ENCODE peak calls at places on chromosomes 5 and 9, in six cellular contexts. One of them, this sample, is unnamed.

GRCh38 chr9:83622814-83623633 is at the start of gene IDNK:
- DNase-seq in cerebellum: peak
- DNase-seq in ELR: peak
- DNase-seq in NCI-H1092: peak
- DNase-seq in NAMALWA: peak
- DNase-seq in effector memory CD4-positive, alpha-beta T cell: peak
- DNase-seq in this sample: peak

GRCh38 chr9:131233556-131233955 is 42.8 kb downstream of the FAM78A start:
- DNase-seq in cerebellum: no peak
- DNase-seq in ELR: no peak
- DNase-seq in NCI-H1092: no peak
- DNase-seq in NAMALWA: no peak
- DNase-seq in effector memory CD4-positive, alpha-beta T cell: no peak
- DNase-seq in this sample: no peak

GRCh38 chr5:134139377-134139851 is 24.9 kb downstream of the TCF7 start:
- DNase-seq in cerebellum: no peak
- DNase-seq in ELR: no peak
- DNase-seq in NCI-H1092: no peak
- DNase-seq in NAMALWA: no peak
- DNase-seq in effector memory CD4-positive, alpha-beta T cell: no peak
- DNase-seq in this sample: peak

GRCh38 chr9:137506702-137507171 is 43.5 kb downstream of the PNPLA7 start:
- DNase-seq in cerebellum: no peak
- DNase-seq in ELR: peak
- DNase-seq in NCI-H1092: no peak
- DNase-seq in NAMALWA: no peak
- DNase-seq in effector memory CD4-positive, alpha-beta T cell: no peak
- DNase-seq in this sample: no peak

GRCh38 chr5:140823475-140823874 is 2.1 kb downstream of the PCDHA5 start:
- DNase-seq in cerebellum: no peak
- DNase-seq in ELR: no peak
- DNase-seq in NCI-H1092: no peak
- DNase-seq in NAMALWA: no peak
- DNase-seq in effector memory CD4-positive, alpha-beta T cell: no peak
- DNase-seq in this sample: no peak

GRCh38 chr9:1434082-1434481 is 383.9 kb downstream of the DMRT2 start:
- DNase-seq in cerebellum: no peak
- DNase-seq in ELR: peak
- DNase-seq in NCI-H1092: no peak
- DNase-seq in NAMALWA: no peak
- DNase-seq in effector memory CD4-positive, alpha-beta T cell: no peak
- DNase-seq in this sample: no peak

GRCh38 chr5:115895821-115896220 is 54.1 kb downstream of the AP3S1 start:
- DNase-seq in cerebellum: no peak
- DNase-seq in ELR: peak
- DNase-seq in NCI-H1092: no peak
- DNase-seq in NAMALWA: no peak
- DNase-seq in effector memory CD4-positive, alpha-beta T cell: no peak
- DNase-seq in this sample: no peak

GRCh38 chr5:116371935-116372334 is 202.7 kb downstream of the SEMA6A start:
- DNase-seq in cerebellum: no peak
- DNase-seq in ELR: no peak
- DNase-seq in NCI-H1092: no peak
- DNase-seq in NAMALWA: no peak
- DNase-seq in effector memory CD4-positive, alpha-beta T cell: no peak
- DNase-seq in this sample: no peak

GRCh38 chr5:109882546-109882945 is 192.8 kb downstream of the MAN2A1 start:
- DNase-seq in cerebellum: no peak
- DNase-seq in ELR: no peak
- DNase-seq in NCI-H1092: no peak
- DNase-seq in NAMALWA: no peak
- DNase-seq in effector memory CD4-positive, alpha-beta T cell: no peak
- DNase-seq in this sample: no peak

GRCh38 chr9:20557890-20558608 is 64.2 kb downstream of the MLLT3 start:
- DNase-seq in cerebellum: no peak
- DNase-seq in ELR: no peak
- DNase-seq in NCI-H1092: no peak
- DNase-seq in NAMALWA: no peak
- DNase-seq in effector memory CD4-positive, alpha-beta T cell: no peak
- DNase-seq in this sample: no peak

GRCh38 chr5:87246046-87246445 is 21.6 kb upstream of the RASA1 start:
- DNase-seq in cerebellum: peak
- DNase-seq in ELR: no peak
- DNase-seq in NCI-H1092: no peak
- DNase-seq in NAMALWA: no peak
- DNase-seq in effector memory CD4-positive, alpha-beta T cell: no peak
- DNase-seq in this sample: no peak

GRCh38 chr9:70112981-70113380 is 69.3 kb downstream of the MAMDC2 start:
- DNase-seq in cerebellum: no peak
- DNase-seq in ELR: peak
- DNase-seq in NCI-H1092: no peak
- DNase-seq in NAMALWA: no peak
- DNase-seq in effector memory CD4-positive, alpha-beta T cell: no peak
- DNase-seq in this sample: no peak

GRCh38 chr9:117116084-117116483 is 298.8 kb downstream of the ASTN2 start:
- DNase-seq in cerebellum: no peak
- DNase-seq in ELR: no peak
- DNase-seq in NCI-H1092: no peak
- DNase-seq in NAMALWA: no peak
- DNase-seq in effector memory CD4-positive, alpha-beta T cell: no peak
- DNase-seq in this sample: no peak

GRCh38 chr5:72160299-72160698 is 53.0 kb downstream of the MAP1B start:
- DNase-seq in cerebellum: no peak
- DNase-seq in ELR: peak
- DNase-seq in NCI-H1092: no peak
- DNase-seq in NAMALWA: no peak
- DNase-seq in effector memory CD4-positive, alpha-beta T cell: no peak
- DNase-seq in this sample: no peak

GRCh38 chr9:98506422-98507054 is 202.2 kb downstream of the GABBR2 start:
- DNase-seq in cerebellum: peak
- DNase-seq in ELR: no peak
- DNase-seq in NCI-H1092: no peak
- DNase-seq in NAMALWA: no peak
- DNase-seq in effector memory CD4-positive, alpha-beta T cell: no peak
- DNase-seq in this sample: no peak

GRCh38 chr9:37364751-37365360 is 57.6 kb upstream of the GRHPR start:
- DNase-seq in cerebellum: no peak
- DNase-seq in ELR: peak
- DNase-seq in NCI-H1092: no peak
- DNase-seq in NAMALWA: peak
- DNase-seq in effector memory CD4-positive, alpha-beta T cell: no peak
- DNase-seq in this sample: no peak

GRCh38 chr5:2749514-2750025 is 1.9 kb downstream of the IRX2 start:
- DNase-seq in cerebellum: no peak
- DNase-seq in ELR: no peak
- DNase-seq in NCI-H1092: no peak
- DNase-seq in NAMALWA: no peak
- DNase-seq in effector memory CD4-positive, alpha-beta T cell: no peak
- DNase-seq in this sample: no peak

GRCh38 chr5:16461782-16462181 is 3.8 kb downstream of the ZNF622 start:
- DNase-seq in cerebellum: no peak
- DNase-seq in ELR: peak
- DNase-seq in NCI-H1092: no peak
- DNase-seq in NAMALWA: no peak
- DNase-seq in effector memory CD4-positive, alpha-beta T cell: no peak
- DNase-seq in this sample: no peak

GRCh38 chr9:136644343-136644592 is 18.4 kb upstream of the EGFL7 start:
- DNase-seq in cerebellum: no peak
- DNase-seq in ELR: peak
- DNase-seq in NCI-H1092: no peak
- DNase-seq in NAMALWA: no peak
- DNase-seq in effector memory CD4-positive, alpha-beta T cell: no peak
- DNase-seq in this sample: peak

GRCh38 chr9:89923961-89924504 is 319.2 kb downstream of the GADD45G start:
- DNase-seq in cerebellum: no peak
- DNase-seq in ELR: no peak
- DNase-seq in NCI-H1092: no peak
- DNase-seq in NAMALWA: peak
- DNase-seq in effector memory CD4-positive, alpha-beta T cell: no peak
- DNase-seq in this sample: no peak

GRCh38 chr5:133340002-133340755 is 272.2 kb downstream of the FSTL4 start:
- DNase-seq in cerebellum: no peak
- DNase-seq in ELR: peak
- DNase-seq in NCI-H1092: no peak
- DNase-seq in NAMALWA: no peak
- DNase-seq in effector memory CD4-positive, alpha-beta T cell: no peak
- DNase-seq in this sample: no peak

GRCh38 chr5:131228646-131229045 is 35.2 kb upstream of the CDC42SE2 start:
- DNase-seq in cerebellum: no peak
- DNase-seq in ELR: no peak
- DNase-seq in NCI-H1092: no peak
- DNase-seq in NAMALWA: no peak
- DNase-seq in effector memory CD4-positive, alpha-beta T cell: no peak
- DNase-seq in this sample: no peak

GRCh38 chr9:81069038-81069795 is 620.1 kb downstream of the TLE1 start:
- DNase-seq in cerebellum: no peak
- DNase-seq in ELR: no peak
- DNase-seq in NCI-H1092: no peak
- DNase-seq in NAMALWA: no peak
- DNase-seq in effector memory CD4-positive, alpha-beta T cell: no peak
- DNase-seq in this sample: no peak

GRCh38 chr9:18268381-18268780 is 205.6 kb upstream of the ADAMTSL1 start:
- DNase-seq in cerebellum: no peak
- DNase-seq in ELR: peak
- DNase-seq in NCI-H1092: no peak
- DNase-seq in NAMALWA: no peak
- DNase-seq in effector memory CD4-positive, alpha-beta T cell: no peak
- DNase-seq in this sample: no peak

GRCh38 chr5:58259685-58260152 is 200.2 kb downstream of the PLK2 start:
- DNase-seq in cerebellum: no peak
- DNase-seq in ELR: peak
- DNase-seq in NCI-H1092: no peak
- DNase-seq in NAMALWA: no peak
- DNase-seq in effector memory CD4-positive, alpha-beta T cell: no peak
- DNase-seq in this sample: no peak

GRCh38 chr9:79694676-79695400 is 123.1 kb downstream of the TLE4 start:
- DNase-seq in cerebellum: no peak
- DNase-seq in ELR: peak
- DNase-seq in NCI-H1092: no peak
- DNase-seq in NAMALWA: no peak
- DNase-seq in effector memory CD4-positive, alpha-beta T cell: no peak
- DNase-seq in this sample: no peak

GRCh38 chr9:6944093-6944551 is 186.3 kb downstream of the KDM4C start:
- DNase-seq in cerebellum: no peak
- DNase-seq in ELR: peak
- DNase-seq in NCI-H1092: peak
- DNase-seq in NAMALWA: no peak
- DNase-seq in effector memory CD4-positive, alpha-beta T cell: no peak
- DNase-seq in this sample: no peak

GRCh38 chr5:50320131-50320749 is 120.8 kb downstream of the EMB start:
- DNase-seq in cerebellum: no peak
- DNase-seq in ELR: peak
- DNase-seq in NCI-H1092: no peak
- DNase-seq in NAMALWA: peak
- DNase-seq in effector memory CD4-positive, alpha-beta T cell: no peak
- DNase-seq in this sample: no peak

GRCh38 chr5:143225511-143225910 is 178.0 kb downstream of the NR3C1 start:
- DNase-seq in cerebellum: peak
- DNase-seq in ELR: no peak
- DNase-seq in NCI-H1092: no peak
- DNase-seq in NAMALWA: no peak
- DNase-seq in effector memory CD4-positive, alpha-beta T cell: no peak
- DNase-seq in this sample: no peak

GRCh38 chr9:134191455-134192209 is 27.3 kb upstream of the RNU6ATAC start:
- DNase-seq in cerebellum: no peak
- DNase-seq in ELR: no peak
- DNase-seq in NCI-H1092: no peak
- DNase-seq in NAMALWA: no peak
- DNase-seq in effector memory CD4-positive, alpha-beta T cell: no peak
- DNase-seq in this sample: peak

GRCh38 chr9:3898371-3899218 is 372.8 kb upstream of the RFX3 start:
- DNase-seq in cerebellum: no peak
- DNase-seq in ELR: no peak
- DNase-seq in NCI-H1092: no peak
- DNase-seq in NAMALWA: no peak
- DNase-seq in effector memory CD4-positive, alpha-beta T cell: no peak
- DNase-seq in this sample: no peak